ENCODE peak calls at places on chromosomes 3 and 15, in seven cellular contexts. H is GM12865, A is psoas muscle, S is BJ, V is lower lobe of right lung, O is right atrium auricular region, N is spleen. D is an unnamed sample.

GRCh38 chr3:98657429-98657828 is 64.0 kb upstream of the CPOX start:
- DNase-seq in H (peak), A (no peak), S (no peak), V (peak), O (no peak), N (peak), D (no peak)

GRCh38 chr15:73809728-73810501 is 56.8 kb upstream of the INSYN1 start:
- DNase-seq in H (no peak), A (no peak), S (no peak), V (no peak), O (peak), N (peak), D (no peak)

GRCh38 chr3:57952208-57952631 is 56.0 kb upstream of the FLNB start:
- DNase-seq in H (no peak), A (peak), S (no peak), V (no peak), O (peak), N (peak), D (no peak)

GRCh38 chr3:155007729-155008128 is 72.4 kb upstream of the MME start:
- DNase-seq in H (no peak), A (no peak), S (no peak), V (no peak), O (no peak), N (no peak), D (no peak)

GRCh38 chr3:120492103-120492502 is 41.3 kb upstream of the FSTL1 start:
- DNase-seq in H (no peak), A (no peak), S (no peak), V (no peak), O (no peak), N (no peak), D (no peak)

GRCh38 chr3:27485853-27486252 is 1.7 kb upstream of the SLC4A7 start:
- DNase-seq in H (no peak), A (no peak), S (no peak), V (no peak), O (no peak), N (no peak), D (no peak)

GRCh38 chr3:100023150-100023549 is 91.2 kb downstream of the FILIP1L start:
- DNase-seq in H (no peak), A (no peak), S (no peak), V (no peak), O (no peak), N (no peak), D (no peak)

GRCh38 chr3:196399485-196399945 is 32.7 kb downstream of the UBXN7 start:
- DNase-seq in H (no peak), A (no peak), S (peak), V (no peak), O (no peak), N (no peak), D (no peak)

GRCh38 chr15:74631087-74631385 is 15.4 kb downstream of the CLK3 start:
- DNase-seq in H (no peak), A (no peak), S (no peak), V (no peak), O (no peak), N (no peak), D (no peak)

GRCh38 chr15:36791849-36792618 is 212.6 kb downstream of the CDIN1 start:
- DNase-seq in H (no peak), A (peak), S (no peak), V (no peak), O (no peak), N (no peak), D (no peak)

GRCh38 chr3:171704002-171704401 is 106.3 kb downstream of the PLD1 start:
- DNase-seq in H (peak), A (no peak), S (no peak), V (no peak), O (no peak), N (no peak), D (no peak)

GRCh38 chr3:43071313-43071893 is 34.5 kb downstream of the POMGNT2 start:
- DNase-seq in H (no peak), A (no peak), S (no peak), V (no peak), O (peak), N (no peak), D (no peak)

GRCh38 chr3:102238362-102238761 is 196.5 kb upstream of the ZPLD1 start:
- DNase-seq in H (no peak), A (no peak), S (no peak), V (no peak), O (no peak), N (no peak), D (no peak)

GRCh38 chr3:127911421-127911931 is 3.6 kb upstream of the KBTBD12 start:
- DNase-seq in H (no peak), A (no peak), S (peak), V (no peak), O (peak), N (no peak), D (no peak)

GRCh38 chr3:127920738-127921137 is 5.7 kb downstream of the KBTBD12 start:
- DNase-seq in H (no peak), A (no peak), S (no peak), V (no peak), O (no peak), N (no peak), D (no peak)

GRCh38 chr3:127915115-127915936 is at the start of gene KBTBD12:
- DNase-seq in H (no peak), A (peak), S (no peak), V (peak), O (no peak), N (no peak), D (no peak)

GRCh38 chr3:127914584-127914983 is 448 bp upstream of the KBTBD12 start:
- DNase-seq in H (no peak), A (no peak), S (no peak), V (no peak), O (no peak), N (no peak), D (no peak)

GRCh38 chr3:127915937-127916480 is 977 bp downstream of the KBTBD12 start:
- DNase-seq in H (no peak), A (no peak), S (no peak), V (no peak), O (no peak), N (no peak), D (no peak)
- H3K4me3 ChIP-seq in H (no peak), A (peak), S (no peak), V (peak), O (peak), N (no peak), D (no peak)

DNA sequence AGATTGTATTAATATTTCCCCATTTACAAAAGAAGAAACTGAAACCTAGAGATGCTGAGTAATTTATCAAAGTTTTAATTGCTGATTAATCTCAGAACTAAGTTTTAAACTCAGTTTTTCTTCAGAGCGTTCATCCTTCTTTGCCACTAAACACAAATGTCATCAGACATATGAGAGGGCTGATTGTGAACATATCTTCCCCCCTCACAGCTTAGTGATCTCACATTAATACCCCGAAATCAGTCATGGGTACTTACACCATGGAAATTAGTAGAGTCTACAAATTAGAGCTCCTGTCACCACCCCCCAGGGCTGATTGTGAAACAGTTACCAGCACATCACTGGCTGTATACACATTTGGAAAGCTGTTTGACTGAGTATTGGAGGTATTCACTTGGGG is 189.3 kb upstream of the SGO1 start:
- DNase-seq in H (no peak), A (no peak), S (no peak), V (no peak), O (no peak), N (no peak), D (no peak)
- TF ChIP-seq CTCF in H (no peak), A (no peak), S (no peak), V (no peak), O (no peak), N (no peak), D (no peak)

DNA sequence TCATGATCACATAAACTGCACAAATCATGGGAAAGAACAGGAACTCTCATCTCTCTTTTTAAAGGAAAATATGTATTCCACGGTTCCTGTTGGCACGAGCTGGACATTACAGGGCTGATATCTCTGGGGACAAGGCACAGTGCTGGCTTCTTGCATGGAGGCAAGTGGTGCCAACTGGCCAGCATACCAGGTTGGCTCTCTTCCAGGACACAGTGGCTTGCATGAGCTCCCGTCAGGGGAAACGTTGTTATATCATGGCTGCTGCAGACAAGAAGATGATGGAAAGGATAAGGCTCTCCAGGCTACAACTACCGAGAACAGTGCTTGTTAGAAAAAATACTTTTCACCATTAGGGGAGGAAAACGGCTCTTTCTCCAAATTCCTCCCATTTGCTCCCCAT is 283.9 kb downstream of the RORA start:
- DNase-seq in H (no peak), A (peak), S (no peak), V (no peak), O (peak), N (no peak), D (no peak)
- H3K4me3 ChIP-seq in H (no peak), A (no peak), S (no peak), V (no peak), O (no peak), N (no peak), D (no peak)

GRCh38 chr15:93221754-93222153 is 132.7 kb upstream of the RGMA start:
- DNase-seq in H (no peak), A (no peak), S (no peak), V (no peak), O (no peak), N (no peak), D (no peak)
- TF ChIP-seq CTCF in H (no peak), A (no peak), S (no peak), V (no peak), O (no peak), N (no peak), D (no peak)

GRCh38 chr15:70262591-70263274 is 165.0 kb upstream of the TLE3 start:
- DNase-seq in H (no peak), A (peak), S (no peak), V (no peak), O (no peak), N (peak), D (no peak)
- H3K4me3 ChIP-seq in H (no peak), A (no peak), S (no peak), V (no peak), O (no peak), N (no peak), D (no peak)

GRCh38 chr3:142211034-142211433 is 14.4 kb downstream of the GK5 start:
- DNase-seq in H (peak), A (no peak), S (no peak), V (no peak), O (no peak), N (no peak), D (no peak)
- TF ChIP-seq CTCF in H (peak), A (no peak), S (peak), V (no peak), O (peak), N (no peak), D (peak)